ENCODE peak calls at places on chromosomes 4 and X, in seven cellular contexts. Y is mesenchymal stem cell, M is IMR-90, A is H9, L is mesendoderm, T is trophoblast cell, R is H1. P is an unnamed sample.

GRCh38 chr4:159765402-159765801 is 662.5 kb downstream of the RAPGEF2 start:
- DNase-seq in M (no peak), A (no peak), T (no peak), Y (no peak), L (no peak), R (no peak), P (no peak)

GRCh38 chrX:77743720-77744119 is 42.3 kb downstream of the ATRX start:
- DNase-seq in R (no peak), T (no peak), M (peak; percentile 4), L (peak; percentile 5), Y (peak; percentile 25), A (no peak), P (no peak)

GRCh38 chrX:66074920-66075879 is 35.3 kb upstream of the VSIG4 start:
- DNase-seq in L (no peak), Y (no peak), A (no peak), M (no peak), R (no peak), T (no peak), P (no peak)

GRCh38 chr4:2253160-2254084 is 8.5 kb downstream of the MXD4 start:
- DNase-seq in A (no peak), R (no peak), Y (no peak), T (no peak), L (no peak), M (no peak), P (no peak)

GRCh38 chr4:137905930-137906329 is 336.2 kb downstream of the SLC7A11 start:
- DNase-seq in L (no peak), Y (no peak), T (peak; percentile 38), R (no peak), M (peak; percentile 51), A (no peak), P (no peak)

GRCh38 chr4:139550724-139551429 is 5.1 kb downstream of the SETD7 start:
- DNase-seq in Y (peak; percentile 69), M (peak; percentile 45), R (no peak), T (no peak), L (peak; percentile 96), A (peak; percentile 45), P (no peak)

GRCh38 chr4:33369366-33369899 is 2649.3 kb downstream of the PCDH7 start:
- DNase-seq in A (no peak), R (no peak), T (no peak), Y (peak; percentile 6), M (peak; percentile 12), L (no peak), P (no peak)

GRCh38 chr4:152187693-152188092 is 348.2 kb downstream of the FBXW7 start:
- DNase-seq in M (no peak), R (no peak), T (no peak), L (no peak), Y (no peak), A (no peak), P (no peak)

GRCh38 chrX:15336023-15336413 is 695 bp upstream of the PIGA start:
- DNase-seq in A (no peak), R (no peak), M (peak; percentile 84), L (peak; percentile 45), T (peak; percentile 80), Y (peak; percentile 90), P (no peak)

GRCh38 chr4:10006236-10006603 is 15.1 kb downstream of the SLC2A9 start:
- DNase-seq in Y (no peak), A (no peak), M (no peak), L (no peak), R (no peak), T (peak; percentile 17), P (no peak)

GRCh38 chr4:166538491-166539005 is 665.5 kb downstream of the TLL1 start:
- DNase-seq in R (no peak), M (no peak), L (peak; percentile 29), A (no peak), T (peak; percentile 45), Y (no peak), P (no peak)

GRCh38 chr4:124234771-124235170 is 477.8 kb downstream of the ANKRD50 start:
- DNase-seq in R (no peak), A (no peak), L (no peak), Y (no peak), M (no peak), T (no peak), P (no peak)

GRCh38 chr4:150242820-150243458 is 164.7 kb downstream of the DCLK2 start:
- DNase-seq in M (peak; percentile 60), T (peak; percentile 11), R (no peak), Y (peak; percentile 64), L (peak; percentile 69), A (peak; percentile 58), P (peak; percentile 37)

GRCh38 chr4:26325191-26325590 is 4.4 kb downstream of the RBPJ start:
- DNase-seq in T (no peak), Y (peak; percentile 66), L (peak; percentile 89), A (no peak), R (no peak), M (peak; percentile 67), P (no peak)

GRCh38 chr4:176034498-176034897 is 31.1 kb upstream of the WDR17 start:
- DNase-seq in R (no peak), Y (peak; percentile 63), L (peak; percentile 56), A (no peak), T (no peak), M (peak; percentile 55), P (peak; percentile 24)

GRCh38 chrX:49155243-49155899 is 7.2 kb upstream of the MAGIX start:
- DNase-seq in L (peak; percentile 87), Y (peak; percentile 64), T (no peak), R (no peak), A (peak; percentile 78), M (peak; percentile 58), P (peak; percentile 60)

GRCh38 chr4:74223801-74224200 is 65.9 kb downstream of the MTHFD2L start:
- DNase-seq in T (no peak), L (no peak), M (peak; percentile 59), R (no peak), Y (peak; percentile 49), A (no peak), P (no peak)

GRCh38 chr4:5824227-5824626 is 68.7 kb downstream of the CRMP1 start:
- DNase-seq in R (no peak), T (no peak), L (no peak), Y (no peak), M (no peak), A (no peak), P (no peak)

GRCh38 chr4:87707279-87707918 is 57.3 kb downstream of the DMP1 start:
- DNase-seq in Y (no peak), A (peak; percentile 41), M (no peak), T (no peak), L (peak; percentile 70), R (no peak), P (no peak)

GRCh38 chr4:114509340-114509739 is 89.3 kb upstream of the UGT8 start:
- DNase-seq in M (no peak), Y (no peak), A (no peak), R (no peak), L (no peak), T (no peak), P (no peak)

GRCh38 chrX:7147431-7147977 is at the start of gene STS:
- DNase-seq in L (peak; percentile 46), R (no peak), M (peak; percentile 14), A (peak; percentile 34), Y (peak; percentile 30), T (peak; percentile 25), P (peak; percentile 8)

GRCh38 chr4:144410230-144410783 is 235.6 kb upstream of the HHIP start:
- DNase-seq in Y (no peak), R (no peak), A (no peak), M (no peak), T (no peak), L (no peak), P (no peak)

GRCh38 chrX:74325130-74326059 is 21.4 kb downstream of the ZCCHC13 start:
- DNase-seq in M (no peak), Y (no peak), R (peak; percentile 71), L (peak; percentile 93), A (peak; percentile 94), T (no peak), P (no peak)

GRCh38 chr4:141410839-141411238 is 190.1 kb downstream of the ZNF330 start:
- DNase-seq in Y (no peak), L (no peak), R (no peak), A (no peak), M (peak; percentile 59), T (no peak), P (no peak)

GRCh38 chr4:10063544-10064300 is 42.4 kb upstream of the SLC2A9 start:
- DNase-seq in Y (peak; percentile 51), M (peak; percentile 70), L (peak; percentile 97), T (peak; percentile 54), R (peak; percentile 71), A (peak; percentile 82), P (peak; percentile 41)

GRCh38 chrX:152632445-152633097 is 5.1 kb upstream of the GABRQ start:
- DNase-seq in L (peak; percentile 33), A (peak; percentile 43), R (no peak), Y (peak; percentile 5), M (peak; percentile 24), T (peak; percentile 5), P (peak; percentile 31)

GRCh38 chrX:1595711-1596060 is 4.3 kb downstream of the AKAP17A start:
- DNase-seq in A (no peak), L (no peak), Y (no peak), T (no peak), R (no peak), M (no peak), P (no peak)

GRCh38 chrX:154515803-154516654 is at the start of gene FAM3A:
- DNase-seq in L (peak; percentile 89), A (peak; percentile 91), T (peak; percentile 79), Y (peak; percentile 87), M (peak; percentile 85), R (no peak), P (peak; percentile 77)
- H2BK120ac ChIP-seq in L (no peak within 1 kb of the TSS), A (no peak within 1 kb of the TSS), T (peak within 1 kb of the TSS; percentile 83), Y (no peak within 1 kb of the TSS), M (no peak within 1 kb of the TSS), R (no peak within 1 kb of the TSS), P (no peak within 1 kb of the TSS)

DNA sequence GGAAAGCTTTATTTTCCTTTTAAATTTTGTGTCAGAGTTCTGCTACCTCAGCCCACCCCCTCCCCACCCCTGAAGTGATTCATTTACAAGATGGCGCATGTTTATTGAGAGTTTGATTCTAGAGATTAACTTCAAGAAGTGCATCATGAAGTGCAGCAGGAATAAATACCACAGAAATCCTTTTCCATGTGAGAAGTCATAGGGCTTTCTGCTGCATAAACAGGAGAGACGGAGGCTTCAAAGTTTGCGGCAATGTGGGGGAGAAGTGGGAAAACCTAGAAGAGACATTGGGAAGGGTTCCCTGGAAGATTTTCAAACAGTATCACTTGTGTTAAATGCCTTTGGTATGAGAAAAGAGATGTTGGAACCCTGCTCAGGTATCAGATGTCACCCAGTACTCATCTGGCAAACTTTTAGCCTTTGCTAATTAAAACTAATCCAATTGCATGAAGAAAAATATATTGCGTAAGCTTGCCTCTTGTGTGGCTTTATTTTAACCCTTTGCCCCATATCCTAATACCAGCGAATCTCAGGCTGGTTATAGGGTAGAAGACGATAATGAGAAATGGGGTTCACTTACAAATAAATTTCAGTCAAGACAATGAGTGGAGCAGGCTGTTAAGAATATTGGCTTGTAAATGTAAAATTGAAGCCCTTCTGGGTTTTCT is 15.5 kb downstream of the NHS start:
- DNase-seq in M (peak; percentile 69), R (no peak), Y (no peak), L (no peak), T (no peak), A (no peak), P (no peak)
- H2BK120ac ChIP-seq in M (no peak overlapping the region), R (no peak overlapping the region), Y (no peak overlapping the region), L (no peak overlapping the region), T (no peak overlapping the region), A (no peak overlapping the region), P (no peak overlapping the region)

GRCh38 chrX:38864165-38864564 is 62.9 kb downstream of the MID1IP1 start:
- DNase-seq in R (no peak), T (no peak), Y (peak; percentile 1), M (peak; percentile 20), A (no peak), L (no peak), P (no peak)
- H2BK120ac ChIP-seq in R (no peak overlapping the region), T (no peak overlapping the region), Y (no peak overlapping the region), M (no peak overlapping the region), A (no peak overlapping the region), L (no peak overlapping the region), P (no peak overlapping the region)

GRCh38 chr4:93132631-93133030 is 695.9 kb upstream of the ATOH1 start:
- DNase-seq in L (peak; percentile 28), Y (no peak), T (no peak), A (peak; percentile 36), R (no peak), M (no peak), P (no peak)
- H2BK120ac ChIP-seq in L (no peak overlapping the region), Y (no peak overlapping the region), T (no peak overlapping the region), A (no peak overlapping the region), R (no peak overlapping the region), M (no peak overlapping the region), P (no peak overlapping the region)

P was measured in neuronal stem cell.